ENCODE peak calls at places on chromosome 10, in ten cellular contexts. J is caudate nucleus; B is activated CD8-positive, alpha-beta T cell treated with anti-CD3 and anti-CD28 coated beads for 36 hours; N is GM10248; S is HT-29; C is DMS79; K is activated naive CD4-positive, alpha-beta T cell treated with anti-CD3 and anti-CD28 coated beads, Interleukin-2, amount 10 ng/mL, durations not matched to agents 7 days and 5 days; E is NCI-H1694; A is AG10803; V is AG08395. X is an unnamed sample.

GRCh38 chr10:24901686-24902399 is 50.6 kb downstream of the PRTFDC1 start:
- DNase-seq in J (peak), B (peak), N (peak), S (peak), C (no peak), K (no peak), E (peak), A (peak), V (peak), X (peak)

GRCh38 chr10:127148933-127149220 is 47.5 kb downstream of the INSYN2A start:
- DNase-seq in J (no peak), B (no peak), N (no peak), S (no peak), C (no peak), K (no peak), E (no peak), A (peak), V (peak), X (peak)

GRCh38 chr10:28761084-28761875 is 84.0 kb downstream of the BAMBI start:
- DNase-seq in J (no peak), B (no peak), N (no peak), S (no peak), C (no peak), K (no peak), E (no peak), A (no peak), V (no peak), X (no peak)

GRCh38 chr10:117298219-117298618 is 57.3 kb downstream of the SLC18A2 start:
- DNase-seq in J (no peak), B (no peak), N (no peak), S (no peak), C (no peak), K (no peak), E (no peak), A (no peak), V (no peak), X (no peak)

GRCh38 chr10:126670886-126671285 is 393 bp upstream of the C10orf90 start:
- DNase-seq in J (peak), B (no peak), N (no peak), S (no peak), C (no peak), K (no peak), E (no peak), A (no peak), V (no peak), X (no peak)

GRCh38 chr10:1551636-1552338 is 185.5 kb downstream of the ADARB2 start:
- DNase-seq in J (no peak), B (no peak), N (no peak), S (no peak), C (no peak), K (peak), E (no peak), A (no peak), V (no peak), X (no peak)

GRCh38 chr10:52318136-52318810 is 4.2 kb downstream of the DKK1 start:
- DNase-seq in J (no peak), B (no peak), N (no peak), S (peak), C (no peak), K (no peak), E (no peak), A (peak), V (peak), X (peak)

GRCh38 chr10:127919418-127920191 is 12.7 kb downstream of the PTPRE start:
- DNase-seq in J (no peak), B (peak), N (no peak), S (peak), C (peak), K (no peak), E (no peak), A (peak), V (peak), X (no peak)

GRCh38 chr10:3173173-3173878 is 744 bp upstream of the PITRM1 start:
- DNase-seq in J (peak), B (peak), N (no peak), S (peak), C (peak), K (no peak), E (no peak), A (no peak), V (no peak), X (no peak)

GRCh38 chr10:106795619-106796018 is 368.9 kb downstream of the SORCS1 start:
- DNase-seq in J (no peak), B (peak), N (peak), S (peak), C (no peak), K (no peak), E (no peak), A (no peak), V (no peak), X (peak)

GRCh38 chr10:84825330-84825729 is 496.9 kb downstream of the CCSER2 start:
- DNase-seq in J (no peak), B (no peak), N (no peak), S (no peak), C (no peak), K (no peak), E (no peak), A (peak), V (peak), X (no peak)

GRCh38 chr10:84693006-84693405 is 364.6 kb downstream of the CCSER2 start:
- DNase-seq in J (no peak), B (no peak), N (no peak), S (no peak), C (no peak), K (no peak), E (no peak), A (no peak), V (no peak), X (no peak)

GRCh38 chr10:37713132-37713501 is 144.3 kb downstream of the ZNF248 start:
- DNase-seq in J (no peak), B (no peak), N (no peak), S (no peak), C (no peak), K (no peak), E (no peak), A (no peak), V (no peak), X (no peak)

GRCh38 chr10:81820418-81820817 is 54.6 kb upstream of the NRG3 start:
- DNase-seq in J (no peak), B (no peak), N (no peak), S (peak), C (no peak), K (no peak), E (no peak), A (no peak), V (no peak), X (no peak)

GRCh38 chr10:11875499-11876281 is 52.5 kb downstream of the PROSER2 start:
- DNase-seq in J (no peak), B (no peak), N (no peak), S (peak), C (peak), K (no peak), E (no peak), A (peak), V (peak), X (peak)

GRCh38 chr10:77073066-77073960 is 564.3 kb downstream of the KCNMA1 start:
- DNase-seq in J (no peak), B (no peak), N (no peak), S (no peak), C (no peak), K (no peak), E (no peak), A (peak), V (peak), X (peak)

GRCh38 chr10:71512794-71513379 is 116.2 kb downstream of the CDH23 start:
- DNase-seq in J (no peak), B (no peak), N (no peak), S (peak), C (peak), K (no peak), E (no peak), A (no peak), V (no peak), X (no peak)

GRCh38 chr10:97497572-97498075 is 598 bp downstream of the MMS19 start:
- DNase-seq in J (peak), B (peak), N (peak), S (peak), C (peak), K (peak), E (peak), A (peak), V (peak), X (peak)

GRCh38 chr10:15112657-15113056 is 15.5 kb downstream of the RPP38 start:
- DNase-seq in J (no peak), B (no peak), N (no peak), S (no peak), C (no peak), K (no peak), E (no peak), A (no peak), V (no peak), X (no peak)

GRCh38 chr10:29687411-29688160 is 52.8 kb upstream of the SVIL start:
- DNase-seq in J (no peak), B (no peak), N (no peak), S (no peak), C (no peak), K (no peak), E (no peak), A (peak), V (peak), X (no peak)

GRCh38 chr10:121465215-121465614 is 133.0 kb downstream of the FGFR2 start:
- DNase-seq in J (no peak), B (no peak), N (no peak), S (no peak), C (no peak), K (no peak), E (no peak), A (no peak), V (no peak), X (no peak)

GRCh38 chr10:103786020-103786419 is 69.4 kb downstream of the SH3PXD2A start:
- DNase-seq in J (no peak), B (no peak), N (no peak), S (no peak), C (no peak), K (no peak), E (no peak), A (no peak), V (no peak), X (no peak)

GRCh38 chr10:111142082-111142481 is 65.3 kb downstream of the ADRA2A start:
- DNase-seq in J (no peak), B (no peak), N (no peak), S (no peak), C (no peak), K (no peak), E (no peak), A (no peak), V (no peak), X (no peak)

GRCh38 chr10:98445200-98445812 is 1.4 kb downstream of the HPS1 start:
- DNase-seq in J (no peak), B (no peak), N (no peak), S (no peak), C (no peak), K (no peak), E (no peak), A (no peak), V (no peak), X (no peak)

GRCh38 chr10:94591461-94592205 is 46.0 kb downstream of the HELLS start:
- DNase-seq in J (no peak), B (no peak), N (peak), S (no peak), C (no peak), K (no peak), E (no peak), A (no peak), V (no peak), X (no peak)

X was measured in foreskin fibroblast.